ENCODE peak calls at places on chromosomes 7 and 10, in nine cellular contexts. T is mammary epithelial cell, Y is fibroblast of mammary gland, Q is stomach, I is lower lobe of right lung, W is GM23248, S is IMR-90, J is AG10803, P is SK-N-MC. U is an unnamed sample.

GRCh38 chr10:68153473-68154210 is 44.4 kb downstream of the MYPN start:
- DNase-seq in W (peak), J (peak), Y (peak), P (peak), S (peak), Q (peak), T (peak), I (no peak), U (peak)

GRCh38 chr10:16155761-16156322 is 281.0 kb upstream of the PTER start:
- DNase-seq in P (no peak), W (no peak), Y (no peak), I (no peak), Q (no peak), S (no peak), J (no peak), T (no peak), U (no peak)

GRCh38 chr10:11345224-11346054 is 266.0 kb downstream of the USP6NL start:
- DNase-seq in Q (no peak), J (no peak), W (peak), S (no peak), I (peak), P (no peak), T (no peak), Y (peak), U (no peak)

GRCh38 chr7:21670496-21670895 is 127.7 kb downstream of the DNAH11 start:
- DNase-seq in W (no peak), P (no peak), J (no peak), I (no peak), S (no peak), T (no peak), Q (no peak), Y (no peak), U (no peak)

GRCh38 chr10:48509974-48510692 is 94.7 kb downstream of the ARHGAP22 start:
- DNase-seq in P (no peak), Y (no peak), I (no peak), T (no peak), J (no peak), S (no peak), Q (peak), W (no peak), U (no peak)

GRCh38 chr7:85806321-85806720 is 619.5 kb upstream of the SEMA3D start:
- DNase-seq in P (no peak), S (no peak), W (no peak), Q (no peak), T (no peak), I (no peak), J (no peak), Y (no peak), U (no peak)

GRCh38 chr10:71454347-71454746 is 57.6 kb downstream of the CDH23 start:
- DNase-seq in P (no peak), W (no peak), Y (no peak), S (no peak), T (no peak), J (no peak), Q (no peak), I (no peak), U (no peak)

GRCh38 chr7:138538518-138538917 is 78.5 kb downstream of the TRIM24 start:
- DNase-seq in I (no peak), T (no peak), S (peak), W (no peak), J (peak), P (no peak), Q (no peak), Y (peak), U (no peak)

GRCh38 chr10:26714816-26715487 is 17.5 kb downstream of the PDSS1 start:
- DNase-seq in J (no peak), T (no peak), I (no peak), Q (no peak), S (no peak), P (no peak), W (no peak), Y (no peak), U (no peak)

GRCh38 chr10:22609719-22610118 is 104.7 kb downstream of the PIP4K2A start:
- DNase-seq in P (no peak), J (no peak), I (no peak), Y (no peak), Q (no peak), T (no peak), W (no peak), S (no peak), U (no peak)

GRCh38 chr7:45653209-45653907 is 79.2 kb downstream of the ADCY1 start:
- DNase-seq in Y (no peak), S (no peak), J (no peak), I (no peak), T (no peak), Q (peak), P (no peak), W (no peak), U (no peak)

GRCh38 chr10:78433063-78433717 is 399.5 kb downstream of the RPS24 start:
- DNase-seq in Y (no peak), I (no peak), P (peak), Q (no peak), W (no peak), J (no peak), S (no peak), T (no peak), U (no peak)

GRCh38 chr10:79104264-79104954 is 35.6 kb downstream of the ZMIZ1 start:
- DNase-seq in W (peak), S (peak), T (no peak), Q (peak), J (peak), I (no peak), Y (peak), P (no peak), U (no peak)

GRCh38 chr10:64115913-64116643 is 594.9 kb downstream of the REEP3 start:
- DNase-seq in I (no peak), Q (no peak), T (no peak), P (no peak), J (no peak), W (peak), Y (no peak), S (no peak), U (no peak)

GRCh38 chr7:29109815-29110385 is 36.4 kb downstream of the CPVL start:
- DNase-seq in T (peak), S (no peak), Y (no peak), Q (no peak), J (no peak), W (no peak), P (no peak), I (no peak), U (no peak)

GRCh38 chr10:97325754-97326153 is 6.7 kb downstream of the FRAT1 start:
- DNase-seq in I (no peak), S (no peak), J (no peak), Q (no peak), W (no peak), P (no peak), Y (no peak), T (no peak), U (no peak)

GRCh38 chr10:77832243-77832642 is 94.3 kb downstream of the DLG5 start:
- DNase-seq in S (no peak), P (no peak), J (no peak), Q (no peak), T (no peak), W (no peak), I (no peak), Y (no peak), U (no peak)

GRCh38 chr10:75245354-75246001 is 9.7 kb upstream of the COMTD1 start:
- DNase-seq in S (no peak), T (no peak), I (no peak), W (no peak), Q (no peak), J (no peak), P (no peak), Y (no peak), U (no peak)

DNA sequence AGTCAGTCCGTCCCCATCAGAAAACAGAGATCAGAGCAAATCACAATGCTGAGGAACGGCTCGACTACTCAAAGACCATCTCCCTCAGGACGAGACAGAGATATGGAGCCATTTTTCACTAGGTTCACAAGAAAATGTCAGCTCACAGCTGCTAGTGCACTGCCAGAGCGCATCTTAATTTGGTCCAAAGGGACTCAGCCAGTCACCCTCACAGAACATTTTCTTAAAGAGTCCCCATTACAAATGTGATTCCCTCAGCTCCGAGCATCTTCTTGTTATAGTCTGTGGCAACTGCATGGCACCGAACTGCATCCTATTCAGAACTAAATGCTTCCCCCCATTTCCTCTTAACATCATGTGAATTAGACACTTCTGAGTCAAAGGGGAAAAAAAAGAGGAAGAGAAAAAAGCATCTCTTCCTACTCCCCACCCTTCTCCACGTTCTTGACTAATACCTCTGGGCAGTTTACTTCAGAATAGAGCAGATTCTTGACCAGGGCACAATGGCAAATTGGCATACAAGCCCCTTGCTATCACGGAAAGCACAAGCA is 683.8 kb downstream of the MAGI2 start:
- DNase-seq in S (no peak), J (no peak), Q (no peak), P (no peak), Y (peak), I (no peak), T (no peak), W (peak), U (peak)
- H3K4me3 ChIP-seq in S (peak), J (peak), Q (peak), P (no peak), Y (peak), I (peak), T (peak), W (peak), U (peak)

GRCh38 chr7:143975617-143976016 is 21.0 kb downstream of the OR2F1 start:
- DNase-seq in S (peak), Y (peak), J (no peak), I (no peak), Q (no peak), W (peak), P (no peak), T (no peak), U (no peak)
- H3K4me3 ChIP-seq in S (no peak), Y (no peak), J (no peak), I (no peak), Q (no peak), W (no peak), P (no peak), T (no peak), U (no peak)

GRCh38 chr7:131223151-131223550 is 104.5 kb upstream of the MKLN1 start:
- DNase-seq in J (no peak), I (no peak), S (no peak), W (no peak), T (no peak), Q (no peak), P (no peak), Y (no peak), U (no peak)

GRCh38 chr7:131222171-131222570 is 105.5 kb upstream of the MKLN1 start:
- DNase-seq in Y (no peak), I (no peak), Q (no peak), J (no peak), P (no peak), S (no peak), T (no peak), W (no peak), U (no peak)

GRCh38 chr7:131224996-131225395 is 102.7 kb upstream of the MKLN1 start:
- DNase-seq in T (no peak), I (no peak), Y (no peak), J (peak), W (no peak), S (no peak), Q (no peak), P (peak), U (no peak)

GRCh38 chr7:131225619-131226101 is 102.0 kb upstream of the MKLN1 start:
- DNase-seq in T (no peak), J (peak), S (peak), Q (peak), W (peak), I (peak), Y (peak), P (no peak), U (no peak)

DNA sequence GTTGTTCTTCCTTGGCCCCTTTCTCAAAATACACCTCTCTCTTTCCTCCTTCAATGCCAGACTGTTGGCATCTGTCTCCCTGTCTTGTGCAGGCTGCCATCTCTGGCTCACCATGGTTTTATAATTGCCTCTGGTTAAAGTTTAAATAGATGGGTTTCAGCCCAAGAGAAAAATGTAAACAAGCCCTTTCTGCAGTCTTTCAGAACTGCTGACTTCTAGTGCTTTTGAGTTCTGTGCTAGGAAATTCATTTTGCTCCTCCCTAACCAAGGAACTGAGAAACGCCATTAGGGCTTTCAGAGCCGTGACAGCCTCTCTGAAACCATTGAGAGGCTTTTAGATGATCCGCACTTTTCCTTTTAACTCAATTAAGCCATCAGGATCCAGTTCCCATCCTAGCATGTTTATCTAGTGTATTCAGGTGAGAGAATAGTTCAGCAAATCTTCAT is 101.5 kb upstream of the MKLN1 start:
- DNase-seq in J (peak), I (no peak), Y (no peak), Q (no peak), W (no peak), T (no peak), P (peak), S (peak), U (peak)
- H3K4me3 ChIP-seq in J (no peak), I (no peak), Y (no peak), Q (no peak), W (no peak), T (no peak), P (peak), S (no peak), U (no peak)

GRCh38 chr7:123662293-123662692 is 6.6 kb downstream of the LMOD2 start:
- DNase-seq in Y (no peak), W (no peak), P (no peak), Q (no peak), T (no peak), I (no peak), S (no peak), J (no peak), U (no peak)

GRCh38 chr7:123665157-123665556 is 9.5 kb downstream of the LMOD2 start:
- DNase-seq in Y (no peak), P (no peak), T (no peak), S (peak), I (no peak), J (no peak), Q (no peak), W (no peak), U (peak)

GRCh38 chr7:123662755-123663154 is 7.1 kb downstream of the LMOD2 start:
- DNase-seq in S (no peak), P (no peak), J (no peak), Q (no peak), Y (no peak), W (no peak), T (no peak), I (no peak), U (no peak)

GRCh38 chr7:123661765-123662164 is 6.1 kb downstream of the LMOD2 start:
- DNase-seq in Q (no peak), P (no peak), S (no peak), J (no peak), T (no peak), Y (no peak), I (no peak), W (no peak), U (no peak)

GRCh38 chr7:123663200-123663599 is 7.5 kb downstream of the LMOD2 start:
- DNase-seq in W (no peak), Y (no peak), T (no peak), I (no peak), Q (no peak), J (no peak), P (no peak), S (no peak), U (no peak)
- H3K4me3 ChIP-seq in W (no peak), Y (no peak), T (no peak), I (no peak), Q (no peak), J (no peak), P (no peak), S (no peak), U (no peak)

DNA sequence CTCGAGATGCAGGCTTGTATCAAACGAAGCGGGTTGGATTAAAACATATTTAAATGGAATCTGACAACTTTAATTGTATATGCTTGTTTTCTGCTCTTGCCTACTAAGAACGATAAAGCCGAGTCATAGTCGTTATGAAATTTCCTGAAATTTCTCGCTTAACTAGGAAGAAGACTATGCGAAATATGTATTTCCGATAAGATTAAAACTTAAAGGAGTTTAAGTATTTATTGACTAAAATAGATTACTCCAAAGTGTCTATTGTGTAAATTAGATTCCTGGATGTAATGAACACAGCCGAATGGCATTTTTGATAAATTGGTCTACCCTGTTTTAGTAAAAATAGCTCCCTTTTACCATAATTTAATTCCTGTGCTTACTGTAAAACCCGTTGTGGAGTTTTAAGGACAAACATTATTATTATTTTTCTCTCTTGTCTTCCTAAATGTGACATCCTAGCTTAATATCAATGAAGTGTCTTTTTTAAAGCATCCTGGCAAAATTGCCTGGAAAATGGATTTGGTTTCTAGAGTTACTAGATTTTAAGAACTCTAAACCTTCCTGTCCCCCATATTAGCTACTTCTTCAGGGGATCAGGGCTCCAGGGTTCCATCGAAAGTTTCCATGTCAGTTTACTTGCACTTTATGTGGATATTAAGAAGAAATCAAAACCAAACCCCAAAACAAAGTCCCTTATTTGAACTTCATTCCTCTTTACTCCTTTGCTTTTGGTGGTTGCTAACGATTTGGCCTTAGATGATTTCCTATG is 688 bp downstream of the CUX1 start:
- DNase-seq in I (no peak), Y (no peak), S (peak), J (peak), W (peak), T (no peak), P (no peak), Q (no peak), U (peak)
- H3K4me3 ChIP-seq in I (peak), Y (peak), S (peak), J (peak), W (peak), T (peak), P (peak), Q (peak), U (peak)

GRCh38 chr10:86953747-86954680 is 3.4 kb downstream of the MMRN2 start:
- DNase-seq in J (peak), Y (peak), W (peak), P (no peak), T (no peak), I (peak), S (peak), Q (no peak), U (peak)
- H3K4me3 ChIP-seq in J (no peak), Y (no peak), W (no peak), P (peak), T (no peak), I (peak), S (no peak), Q (no peak), U (no peak)

GRCh38 chr7:3588341-3588740 is 287.3 kb downstream of the SDK1 start:
- DNase-seq in S (no peak), J (no peak), Q (no peak), I (no peak), P (no peak), Y (no peak), T (peak), W (no peak), U (no peak)

GRCh38 chr7:3591944-3592343 is 290.9 kb downstream of the SDK1 start:
- DNase-seq in P (no peak), Y (no peak), Q (no peak), W (no peak), S (no peak), T (no peak), J (no peak), I (no peak), U (no peak)

GRCh38 chr7:3591150-3591549 is 290.1 kb downstream of the SDK1 start:
- DNase-seq in Q (no peak), I (no peak), Y (no peak), T (no peak), J (no peak), W (no peak), P (no peak), S (no peak), U (no peak)

GRCh38 chr7:3589756-3590155 is 288.7 kb downstream of the SDK1 start:
- DNase-seq in W (no peak), S (no peak), T (peak), J (no peak), I (no peak), Y (no peak), P (no peak), Q (no peak), U (no peak)

GRCh38 chr7:3592438-3593134 is 291.5 kb downstream of the SDK1 start:
- DNase-seq in P (no peak), J (no peak), T (no peak), I (no peak), Q (no peak), S (peak), Y (no peak), W (no peak), U (peak)
- H3K4me3 ChIP-seq in P (no peak), J (no peak), T (no peak), I (no peak), Q (no peak), S (no peak), Y (no peak), W (no peak), U (no peak)

GRCh38 chr7:84370114-84370513 is 175.5 kb upstream of the SEMA3A start:
- DNase-seq in I (no peak), Q (no peak), P (no peak), T (no peak), W (no peak), J (no peak), Y (no peak), S (peak), U (peak)

GRCh38 chr7:84368122-84368521 is 173.5 kb upstream of the SEMA3A start:
- DNase-seq in S (no peak), T (no peak), Q (no peak), W (no peak), J (no peak), P (no peak), I (no peak), Y (no peak), U (no peak)

GRCh38 chr7:84372712-84373111 is 178.1 kb upstream of the SEMA3A start:
- DNase-seq in J (peak), W (peak), Y (peak), I (no peak), T (no peak), S (peak), Q (no peak), P (no peak), U (peak)

DNA sequence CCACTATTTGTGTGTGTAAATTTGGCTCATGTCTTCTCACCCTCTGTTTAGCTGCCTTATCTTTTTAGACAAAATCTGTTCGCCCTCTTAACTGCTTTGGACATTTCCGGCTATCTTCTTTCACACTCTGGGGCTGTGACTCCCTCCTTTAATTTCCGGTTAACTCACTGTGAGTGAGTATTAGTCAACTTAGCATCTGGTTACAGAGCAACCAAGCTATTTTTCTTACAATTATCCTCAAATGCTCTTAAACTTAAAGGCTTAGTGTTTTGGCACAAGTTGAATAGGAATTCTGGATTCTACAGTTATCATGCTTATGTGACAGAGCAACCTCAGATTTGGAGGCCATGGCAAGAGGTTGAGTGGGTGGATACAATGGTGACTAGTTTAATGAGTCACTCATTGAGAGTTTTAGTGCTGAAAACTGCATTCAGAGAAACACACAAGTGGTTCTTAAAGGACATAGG is 177.6 kb upstream of the SEMA3A start:
- DNase-seq in J (peak), P (no peak), Y (peak), I (no peak), S (peak), Q (no peak), T (peak), W (peak), U (peak)
- H3K4me3 ChIP-seq in J (no peak), P (no peak), Y (no peak), I (no peak), S (peak), Q (no peak), T (no peak), W (peak), U (no peak)

DNA sequence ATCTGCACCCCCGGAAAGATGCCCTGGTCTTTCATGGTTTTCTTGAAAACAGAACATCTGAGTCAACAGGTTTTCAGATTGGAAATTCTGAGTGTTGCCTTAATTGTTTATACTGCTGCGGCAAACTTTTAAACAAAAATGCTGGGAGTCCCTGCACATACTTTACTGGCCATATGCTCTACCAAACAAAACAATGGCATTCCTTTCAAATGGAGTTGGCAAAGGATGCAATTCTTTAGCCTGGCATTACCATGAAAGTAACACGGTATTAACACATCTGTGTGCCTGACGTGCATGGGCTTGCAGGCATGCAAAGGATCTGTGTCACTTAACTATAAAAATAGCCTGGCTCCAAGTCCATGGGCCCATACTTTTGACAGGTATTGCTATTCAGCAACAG is 4.2 kb downstream of the INHBA start:
- DNase-seq in S (peak), Q (no peak), I (no peak), Y (peak), T (peak), W (peak), J (peak), P (no peak), U (peak)
- H3K4me3 ChIP-seq in S (peak), Q (peak), I (peak), Y (peak), T (peak), W (peak), J (peak), P (no peak), U (peak)

U was measured in foreskin fibroblast.